ENCODE peak calls at places on chromosome 11, in four cellular contexts. One of them, this sample, is unnamed.

GRCh38 chr11:93116641-93117577 is 80.9 kb downstream of the SLC36A4 start:
- DNase-seq in WTC11: peak; percentile 52
- DNase-seq in HepG2: no peak
- DNase-seq in K562: peak; percentile 11
- DNase-seq in this sample: no peak

GRCh38 chr11:96107143-96107829 is 183.4 kb upstream of the MTMR2 start:
- DNase-seq in K562: no peak
- DNase-seq in WTC11: peak; percentile 24
- DNase-seq in HepG2: peak; percentile 12
- DNase-seq in this sample: no peak

GRCh38 chr11:88175707-88176066 is 444 bp upstream of the RAB38 start:
- DNase-seq in WTC11: no peak
- DNase-seq in HepG2: no peak
- DNase-seq in K562: peak; percentile 2
- DNase-seq in this sample: no peak

GRCh38 chr11:69202511-69203221 is 46.9 kb downstream of the SMIM38 start:
- DNase-seq in HepG2: no peak
- DNase-seq in WTC11: peak; percentile 10
- DNase-seq in K562: no peak
- DNase-seq in this sample: no peak

GRCh38 chr11:75195164-75195962 is 44.5 kb downstream of the SLCO2B1 start:
- DNase-seq in HepG2: no peak
- DNase-seq in WTC11: no peak
- DNase-seq in K562: no peak
- DNase-seq in this sample: no peak

GRCh38 chr11:27158763-27159679 is 118.4 kb downstream of the BBOX1 start:
- DNase-seq in K562: peak; percentile 56
- DNase-seq in WTC11: peak; percentile 47
- DNase-seq in HepG2: peak; percentile 69
- DNase-seq in this sample: peak; percentile 77

GRCh38 chr11:93221539-93221938 is 23.7 kb upstream of the SLC36A4 start:
- DNase-seq in K562: no peak
- DNase-seq in HepG2: no peak
- DNase-seq in WTC11: no peak
- DNase-seq in this sample: no peak

GRCh38 chr11:113695207-113695606 is 10.9 kb downstream of the TMPRSS5 start:
- DNase-seq in HepG2: no peak
- DNase-seq in WTC11: no peak
- DNase-seq in K562: no peak
- DNase-seq in this sample: no peak

GRCh38 chr11:112613051-112613972 is 347.9 kb upstream of the NCAM1 start:
- DNase-seq in HepG2: peak; percentile 23
- DNase-seq in WTC11: no peak
- DNase-seq in K562: no peak
- DNase-seq in this sample: no peak

GRCh38 chr11:120708511-120709183 is 197.1 kb downstream of the GRIK4 start:
- DNase-seq in WTC11: no peak
- DNase-seq in K562: no peak
- DNase-seq in HepG2: no peak
- DNase-seq in this sample: no peak

GRCh38 chr11:120209750-120210650 is 832 bp upstream of the OAF start:
- DNase-seq in HepG2: no peak
- DNase-seq in K562: no peak
- DNase-seq in WTC11: no peak
- DNase-seq in this sample: no peak

GRCh38 chr11:109696191-109696897 is 274.4 kb downstream of the C11orf87 start:
- DNase-seq in WTC11: no peak
- DNase-seq in HepG2: no peak
- DNase-seq in K562: no peak
- DNase-seq in this sample: no peak

GRCh38 chr11:86741489-86742435 is 58.6 kb upstream of the PRSS23 start:
- DNase-seq in WTC11: no peak
- DNase-seq in K562: no peak
- DNase-seq in HepG2: peak; percentile 81
- DNase-seq in this sample: no peak

GRCh38 chr11:120239713-120240640 is at the start of gene POU2F3:
- DNase-seq in K562: peak; percentile 21
- DNase-seq in WTC11: peak; percentile 56
- DNase-seq in HepG2: no peak
- DNase-seq in this sample: peak; percentile 45

GRCh38 chr11:62709262-62710000 is 2.0 kb downstream of the GNG3 start:
- DNase-seq in WTC11: peak; percentile 96
- DNase-seq in HepG2: no peak
- DNase-seq in K562: peak; percentile 57
- DNase-seq in this sample: peak; percentile 59

GRCh38 chr11:47418454-47419259 is 7.6 kb downstream of the PSMC3 start:
- DNase-seq in WTC11: no peak
- DNase-seq in K562: no peak
- DNase-seq in HepG2: no peak
- DNase-seq in this sample: no peak

GRCh38 chr11:72710278-72710677 is 36.1 kb upstream of the PDE2A start:
- DNase-seq in WTC11: no peak
- DNase-seq in HepG2: no peak
- DNase-seq in K562: no peak
- DNase-seq in this sample: no peak

GRCh38 chr11:34682822-34683221 is 61.9 kb downstream of the EHF start:
- DNase-seq in HepG2: no peak
- DNase-seq in WTC11: no peak
- DNase-seq in K562: no peak
- DNase-seq in this sample: no peak

GRCh38 chr11:35146074-35146521 is 7.1 kb downstream of the CD44 start:
- DNase-seq in K562: no peak
- DNase-seq in WTC11: no peak
- DNase-seq in HepG2: no peak
- DNase-seq in this sample: no peak

GRCh38 chr11:88402192-88402715 is 64.7 kb upstream of the CTSC start:
- DNase-seq in HepG2: no peak
- DNase-seq in K562: no peak
- DNase-seq in WTC11: no peak
- DNase-seq in this sample: no peak

GRCh38 chr11:130467116-130467990 is 18.9 kb downstream of the ADAMTS15 start:
- DNase-seq in HepG2: no peak
- DNase-seq in K562: no peak
- DNase-seq in WTC11: no peak
- DNase-seq in this sample: no peak

GRCh38 chr11:106468091-106468490 is 390.6 kb downstream of the AASDHPPT start:
- DNase-seq in HepG2: peak; percentile 20
- DNase-seq in WTC11: no peak
- DNase-seq in K562: no peak
- DNase-seq in this sample: no peak

GRCh38 chr11:78228467-78228866 is 39.7 kb downstream of the USP35 start:
- DNase-seq in K562: peak; percentile 73
- DNase-seq in HepG2: peak; percentile 65
- DNase-seq in WTC11: no peak
- DNase-seq in this sample: peak; percentile 45

GRCh38 chr11:93541884-93542752 is 1.1 kb downstream of the SMCO4 start:
- DNase-seq in K562: peak; percentile 83
- DNase-seq in HepG2: peak; percentile 62
- DNase-seq in WTC11: no peak
- DNase-seq in this sample: peak; percentile 35

GRCh38 chr11:118180300-118180703 is 3.9 kb upstream of the SCN2B start:
- DNase-seq in WTC11: peak; percentile 64
- DNase-seq in K562: peak; percentile 20
- DNase-seq in HepG2: peak; percentile 59
- DNase-seq in this sample: peak; percentile 71

GRCh38 chr11:103806130-103806900 is 230.1 kb upstream of the DDI1 start:
- DNase-seq in WTC11: no peak
- DNase-seq in K562: no peak
- DNase-seq in HepG2: no peak
- DNase-seq in this sample: no peak

GRCh38 chr11:120306519-120307242 is 18.4 kb upstream of the TLCD5 start:
- DNase-seq in HepG2: no peak
- DNase-seq in K562: peak; percentile 64
- DNase-seq in WTC11: peak; percentile 52
- DNase-seq in this sample: peak; percentile 58

GRCh38 chr11:120226714-120227113 is 13.2 kb upstream of the POU2F3 start:
- DNase-seq in WTC11: no peak
- DNase-seq in HepG2: no peak
- DNase-seq in K562: no peak
- DNase-seq in this sample: no peak

GRCh38 chr11:125476721-125477120 is 19.3 kb downstream of the FEZ1 start:
- DNase-seq in HepG2: no peak
- DNase-seq in WTC11: no peak
- DNase-seq in K562: no peak
- DNase-seq in this sample: no peak

GRCh38 chr11:12752868-12753267 is 78.6 kb downstream of the TEAD1 start:
- DNase-seq in HepG2: no peak
- DNase-seq in WTC11: no peak
- DNase-seq in K562: no peak
- DNase-seq in this sample: no peak
- TF ChIP-seq SP1 in HepG2: no peak
- TF ChIP-seq SP1 in WTC11: no peak
- TF ChIP-seq SP1 in K562: no peak
- TF ChIP-seq SP1 in this sample: no peak

GRCh38 chr11:126995989-126996388 is 4.6 kb downstream of the KIRREL3 start:
- DNase-seq in HepG2: no peak
- DNase-seq in WTC11: no peak
- DNase-seq in K562: no peak
- DNase-seq in this sample: no peak

GRCh38 chr11:126992065-126992803 is 8.3 kb downstream of the KIRREL3 start:
- DNase-seq in WTC11: no peak
- DNase-seq in K562: no peak
- DNase-seq in HepG2: no peak
- DNase-seq in this sample: no peak

GRCh38 chr11:126991596-126991995 is 9.0 kb downstream of the KIRREL3 start:
- DNase-seq in K562: no peak
- DNase-seq in WTC11: no peak
- DNase-seq in HepG2: no peak
- DNase-seq in this sample: no peak

GRCh38 chr11:126992804-126993111 is 7.8 kb downstream of the KIRREL3 start:
- DNase-seq in HepG2: no peak
- DNase-seq in K562: no peak
- DNase-seq in WTC11: no peak
- DNase-seq in this sample: no peak

DNA sequence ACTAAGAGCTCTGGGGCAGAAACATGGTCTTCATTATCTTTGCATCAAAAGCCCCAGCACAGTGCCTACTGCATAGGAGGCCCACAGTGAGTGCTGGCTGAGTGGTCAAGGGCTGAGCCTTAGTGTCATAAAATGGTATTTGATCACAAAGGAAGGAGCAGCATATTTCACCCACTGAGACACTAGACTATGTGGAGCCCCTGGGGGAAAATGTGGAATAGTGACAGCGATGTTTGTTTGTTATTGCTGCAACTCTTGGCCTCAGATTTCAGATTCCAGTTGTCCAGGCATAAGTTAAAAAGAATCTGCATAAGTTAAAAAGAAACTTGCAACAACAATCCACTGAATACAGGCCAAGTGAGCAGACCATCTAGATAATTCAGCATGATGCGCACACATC is 7.0 kb downstream of the KIRREL3 start:
- DNase-seq in K562: no peak
- DNase-seq in HepG2: no peak
- DNase-seq in WTC11: no peak
- DNase-seq in this sample: no peak
- TF ChIP-seq ELF4 in K562: no peak
- TF ChIP-seq ELF4 in HepG2: no peak
- TF ChIP-seq ELF4 in WTC11: no peak
- TF ChIP-seq ELF4 in this sample: no peak

DNA sequence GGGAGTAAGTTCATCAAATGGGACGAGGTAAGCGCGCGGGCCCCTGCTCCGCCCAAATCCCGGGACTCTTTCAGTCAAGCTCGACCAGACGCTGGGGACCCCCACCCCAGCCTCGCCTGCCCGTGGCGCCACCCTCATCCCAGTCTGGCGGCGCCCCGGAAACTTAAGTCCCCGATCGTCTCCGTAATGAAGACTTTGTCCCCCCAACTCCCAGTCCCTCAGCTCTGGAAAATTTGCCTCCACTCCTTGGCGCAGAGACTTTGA is 324 bp downstream of the PLCB3 start:
- DNase-seq in WTC11: no peak
- DNase-seq in K562: no peak
- DNase-seq in HepG2: no peak
- DNase-seq in this sample: no peak
- TF ChIP-seq SP1 in WTC11: no peak
- TF ChIP-seq SP1 in K562: no peak
- TF ChIP-seq SP1 in HepG2: no peak
- TF ChIP-seq SP1 in this sample: no peak

DNA sequence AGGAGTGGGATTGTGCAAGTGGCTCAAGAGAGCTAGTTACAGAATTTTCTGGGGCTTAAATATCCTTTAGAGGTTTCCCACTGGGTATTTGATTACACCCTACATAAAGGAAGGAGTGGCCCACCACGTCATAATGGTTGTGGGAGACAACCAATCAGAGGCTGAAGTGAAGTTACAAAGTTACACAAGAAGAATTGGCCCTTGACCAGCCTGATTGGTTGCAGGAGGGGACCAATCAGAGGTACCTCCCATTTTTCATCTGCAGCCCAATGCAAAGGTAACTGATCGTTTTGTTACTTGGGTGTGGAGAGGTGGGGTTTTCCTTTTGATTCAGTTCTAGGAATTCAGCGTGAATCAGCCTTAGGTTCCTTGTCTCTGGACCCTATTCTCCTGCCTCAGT is 430.5 kb upstream of the FAT3 start:
- DNase-seq in K562: peak; percentile 49
- DNase-seq in WTC11: no peak
- DNase-seq in HepG2: no peak
- DNase-seq in this sample: no peak
- TF ChIP-seq ELF4 in K562: no peak
- TF ChIP-seq ELF4 in WTC11: no peak
- TF ChIP-seq ELF4 in HepG2: no peak
- TF ChIP-seq ELF4 in this sample: no peak

GRCh38 chr11:129412501-129412900 is 36.9 kb downstream of the BARX2 start:
- DNase-seq in WTC11: peak; percentile 20
- DNase-seq in K562: peak; percentile 29
- DNase-seq in HepG2: no peak
- DNase-seq in this sample: no peak
- TF ChIP-seq SP1 in WTC11: no peak
- TF ChIP-seq SP1 in K562: no peak
- TF ChIP-seq SP1 in HepG2: no peak
- TF ChIP-seq SP1 in this sample: no peak

GRCh38 chr11:122633219-122633829 is 22.2 kb upstream of the UBASH3B start:
- DNase-seq in HepG2: peak; percentile 62
- DNase-seq in K562: peak; percentile 7
- DNase-seq in WTC11: peak; percentile 23
- DNase-seq in this sample: peak; percentile 46
- TF ChIP-seq ELF4 in HepG2: no peak
- TF ChIP-seq ELF4 in K562: no peak
- TF ChIP-seq ELF4 in WTC11: no peak
- TF ChIP-seq ELF4 in this sample: no peak